ENCODE peak calls at places on chromosomes 7 and 10, in nine cellular contexts. J is upper lobe of right lung, Z is neural crest cell, H is endothelial cell, W is natural killer cell, T is A549, Y is sigmoid colon, B is AG10803, P is HFF-Myc. Q is an unnamed sample.

GRCh38 chr7:29853072-29853471 is 46.8 kb downstream of the WIPF3 start:
- DNase-seq in T (no peak), H (no peak), Z (no peak), Y (no peak), P (no peak), W (no peak), J (no peak), B (no peak), Q (no peak)

GRCh38 chr10:110634527-110635209 is 9.5 kb upstream of the RBM20 start:
- DNase-seq in Y (peak), W (no peak), J (no peak), T (no peak), B (no peak), P (no peak), Z (no peak), H (no peak), Q (no peak)

GRCh38 chr7:158958618-158959017 is 102.3 kb downstream of the DYNC2I1 start:
- DNase-seq in Z (no peak), P (no peak), W (no peak), J (no peak), B (no peak), H (no peak), T (no peak), Y (no peak), Q (no peak)

GRCh38 chr10:1155791-1156615 is 99.8 kb downstream of the WDR37 start:
- DNase-seq in Z (no peak), W (no peak), B (no peak), T (no peak), H (no peak), P (no peak), Y (peak), J (peak), Q (peak)

GRCh38 chr10:58137813-58138212 is 129.9 kb downstream of the IPMK start:
- DNase-seq in T (no peak), J (no peak), P (no peak), Z (no peak), Y (no peak), H (no peak), W (no peak), B (no peak), Q (no peak)

GRCh38 chr10:11359849-11360248 is 251.6 kb downstream of the USP6NL start:
- DNase-seq in P (no peak), W (no peak), Y (no peak), H (no peak), Z (no peak), J (no peak), B (no peak), T (no peak), Q (no peak)

GRCh38 chr7:50531928-50532327 is 33.3 kb downstream of the DDC start:
- DNase-seq in W (no peak), B (no peak), H (no peak), Y (no peak), Z (peak), J (no peak), P (no peak), T (no peak), Q (no peak)

GRCh38 chr10:103584216-103585010 is 90.9 kb downstream of the NEURL1 start:
- DNase-seq in H (no peak), Y (no peak), T (no peak), P (no peak), J (no peak), B (peak), W (peak), Z (no peak), Q (no peak)

GRCh38 chr7:151759591-151760042 is 117.3 kb downstream of the PRKAG2 start:
- DNase-seq in P (peak), H (peak), B (peak), W (peak), Z (peak), J (no peak), Y (peak), T (peak), Q (peak)

GRCh38 chr10:34514290-34514689 is 300.8 kb downstream of the PARD3 start:
- DNase-seq in J (no peak), H (no peak), T (no peak), Z (no peak), B (no peak), W (no peak), P (no peak), Y (no peak), Q (no peak)

GRCh38 chr10:52452600-52453493 is 138.8 kb downstream of the DKK1 start:
- DNase-seq in Z (no peak), H (no peak), W (no peak), P (no peak), J (no peak), B (no peak), T (peak), Y (no peak), Q (no peak)

GRCh38 chr7:119545118-119545517 is 727.9 kb upstream of the KCND2 start:
- DNase-seq in T (peak), J (no peak), Y (no peak), B (no peak), H (no peak), W (no peak), Z (no peak), P (no peak), Q (no peak)

GRCh38 chr7:78953090-78953489 is 500.4 kb downstream of the MAGI2 start:
- DNase-seq in H (no peak), Z (no peak), W (no peak), B (peak), T (no peak), J (no peak), Y (no peak), P (peak), Q (no peak)

GRCh38 chr7:115293628-115294236 is 371.8 kb downstream of the MDFIC start:
- DNase-seq in Z (no peak), W (no peak), H (no peak), T (no peak), P (no peak), J (no peak), Y (no peak), B (peak), Q (no peak)

GRCh38 chr10:86353506-86354485 is 12.8 kb downstream of the GRID1 start:
- DNase-seq in W (no peak), Z (no peak), J (no peak), H (no peak), P (no peak), Y (no peak), B (no peak), T (no peak), Q (peak)

GRCh38 chr10:110802090-110802489 is 69.6 kb upstream of the PDCD4 start:
- DNase-seq in H (no peak), Z (no peak), Y (no peak), B (peak), P (peak), J (no peak), T (no peak), W (no peak), Q (no peak)

GRCh38 chr10:30216811-30217210 is 132.3 kb downstream of the MTPAP start:
- DNase-seq in H (no peak), B (no peak), Z (no peak), W (no peak), T (no peak), J (no peak), Y (no peak), P (no peak), Q (no peak)

GRCh38 chr10:125060851-125061556 is 99.4 kb downstream of the CTBP2 start:
- DNase-seq in B (peak), Y (peak), P (no peak), W (peak), Z (peak), T (peak), H (peak), J (peak), Q (peak)

GRCh38 chr7:35004531-35005096 is 32.7 kb downstream of the DPY19L1 start:
- DNase-seq in P (no peak), J (no peak), T (peak), W (no peak), H (no peak), B (no peak), Z (no peak), Y (no peak), Q (no peak)

GRCh38 chr7:27928001-27928400 is 188.0 kb downstream of the TAX1BP1 start:
- DNase-seq in Y (no peak), T (no peak), P (no peak), Z (no peak), H (no peak), B (no peak), W (no peak), J (no peak), Q (no peak)

GRCh38 chr10:31320179-31320597 is 1.2 kb downstream of the ZEB1 start:
- DNase-seq in Y (peak), Z (peak), J (peak), H (peak), T (peak), B (no peak), P (no peak), W (peak), Q (no peak)

GRCh38 chr7:78047800-78048199 is 249.2 kb downstream of the PHTF2 start:
- DNase-seq in W (no peak), Z (no peak), J (no peak), Y (no peak), B (no peak), H (no peak), T (no peak), P (no peak), Q (no peak)

GRCh38 chr10:124898493-124898892 is 43.4 kb upstream of the ZRANB1 start:
- DNase-seq in Y (no peak), J (peak), P (no peak), T (no peak), Z (no peak), B (no peak), W (no peak), H (no peak), Q (no peak)

DNA sequence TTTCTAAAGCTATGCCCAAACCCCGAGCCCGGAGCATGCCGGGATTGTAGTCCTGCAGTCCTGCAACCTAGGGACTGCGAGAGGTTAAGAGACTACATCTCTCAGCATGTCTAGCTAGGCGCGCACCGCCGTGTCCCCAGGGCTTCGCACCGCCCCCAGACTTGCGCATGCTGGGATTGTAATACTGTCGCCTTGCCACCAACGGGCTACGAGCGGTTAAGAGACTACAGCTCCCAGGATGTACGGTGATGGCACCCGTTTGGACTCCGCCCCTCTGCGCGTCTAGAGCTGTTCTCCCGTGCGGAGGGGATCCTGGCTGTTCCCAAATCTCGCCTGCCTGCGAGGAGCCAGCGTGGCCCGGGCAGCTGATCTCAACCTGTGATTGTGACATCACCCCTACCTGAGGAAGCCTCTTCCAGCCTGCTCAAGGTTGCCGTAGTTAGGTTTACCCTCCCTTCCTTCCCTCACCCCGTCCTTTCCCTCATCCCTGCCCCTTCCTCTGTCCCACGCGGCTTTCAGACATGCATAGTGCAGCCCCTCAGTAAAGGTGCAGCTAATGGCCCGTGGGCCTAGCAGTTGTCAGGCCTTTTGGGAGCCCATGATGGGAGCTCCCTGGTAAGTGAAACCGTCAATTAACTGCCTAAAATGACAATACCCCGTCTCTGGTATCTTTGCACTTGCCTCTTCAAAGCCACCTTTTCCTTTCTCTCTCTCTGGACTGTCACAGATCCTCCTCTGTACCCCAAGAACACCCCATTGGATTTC is 6.3 kb upstream of the ZNF736 start:
- DNase-seq in H (peak), W (peak), Z (no peak), Y (peak), J (peak), T (no peak), B (peak), P (peak), Q (no peak)
- TF ChIP-seq CTCF in H (no peak), W (peak), Z (no peak), Y (no peak), J (peak), T (no peak), B (peak), P (no peak), Q (no peak)

GRCh38 chr10:93701903-93702277 is 502 bp downstream of the FRA10AC1 start:
- DNase-seq in Z (no peak), H (no peak), Y (no peak), T (peak), B (peak), W (no peak), J (no peak), P (no peak), Q (no peak)

GRCh38 chr10:93703066-93703465 is 674 bp upstream of the FRA10AC1 start:
- DNase-seq in W (no peak), H (no peak), T (no peak), P (no peak), Y (no peak), B (peak), J (no peak), Z (no peak), Q (no peak)

GRCh38 chr10:93702278-93703001 is at the start of gene FRA10AC1:
- DNase-seq in Z (peak), W (peak), P (peak), T (peak), H (peak), Y (peak), J (peak), B (peak), Q (peak)

GRCh38 chr10:93695720-93696119 is 6.7 kb downstream of the FRA10AC1 start:
- DNase-seq in Z (no peak), J (no peak), T (no peak), Y (no peak), B (no peak), H (no peak), P (no peak), W (no peak), Q (no peak)

GRCh38 chr10:93697207-93697606 is 5.2 kb downstream of the FRA10AC1 start:
- DNase-seq in P (no peak), Y (no peak), H (no peak), W (no peak), B (no peak), Z (no peak), J (no peak), T (no peak), Q (no peak)
- TF ChIP-seq CTCF in P (no peak), Y (no peak), H (no peak), W (no peak), B (no peak), Z (no peak), J (no peak), T (peak), Q (peak)

DNA sequence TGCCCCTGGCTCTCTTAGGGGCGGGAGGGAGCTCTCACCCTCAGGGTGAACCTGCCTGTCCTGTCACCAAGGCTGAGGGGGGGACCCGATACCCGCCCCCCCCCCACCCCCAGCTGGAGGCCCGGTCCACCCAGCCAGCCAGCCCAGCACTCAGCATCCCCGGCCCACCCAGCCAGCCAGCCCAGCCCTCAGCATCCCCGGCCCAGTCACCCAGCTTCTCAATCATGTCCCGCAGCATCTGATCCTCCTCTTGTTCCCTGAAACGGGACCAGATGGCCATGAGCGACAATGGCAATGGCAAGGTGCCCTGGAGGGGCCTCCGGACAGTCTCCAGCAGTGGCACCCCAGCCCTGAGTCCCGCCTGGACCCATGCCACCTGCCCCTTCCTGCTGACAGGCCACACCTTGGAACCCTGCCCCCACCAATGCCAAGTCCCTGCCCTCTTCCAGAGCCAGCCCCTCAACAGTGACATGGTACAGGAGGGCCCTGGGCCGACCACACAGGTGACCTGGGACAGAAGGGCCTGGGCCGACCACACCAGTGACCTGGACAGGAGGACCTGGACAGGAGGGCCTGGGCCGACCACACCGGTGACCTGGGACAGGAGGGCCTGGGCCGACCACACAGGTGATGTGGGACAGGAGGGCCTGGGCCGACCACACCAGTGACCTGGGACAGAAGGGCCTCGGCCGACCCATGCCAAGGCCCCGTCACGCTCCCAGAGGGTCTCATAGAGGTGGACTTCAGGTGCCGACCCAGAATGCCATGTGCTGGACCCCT is 24.2 kb downstream of the MICALL2 start:
- DNase-seq in T (no peak), H (no peak), W (no peak), P (no peak), J (no peak), B (no peak), Z (no peak), Y (no peak), Q (no peak)
- TF ChIP-seq CTCF in T (no peak), H (no peak), W (no peak), P (no peak), J (no peak), B (no peak), Z (no peak), Y (no peak), Q (no peak)

DNA sequence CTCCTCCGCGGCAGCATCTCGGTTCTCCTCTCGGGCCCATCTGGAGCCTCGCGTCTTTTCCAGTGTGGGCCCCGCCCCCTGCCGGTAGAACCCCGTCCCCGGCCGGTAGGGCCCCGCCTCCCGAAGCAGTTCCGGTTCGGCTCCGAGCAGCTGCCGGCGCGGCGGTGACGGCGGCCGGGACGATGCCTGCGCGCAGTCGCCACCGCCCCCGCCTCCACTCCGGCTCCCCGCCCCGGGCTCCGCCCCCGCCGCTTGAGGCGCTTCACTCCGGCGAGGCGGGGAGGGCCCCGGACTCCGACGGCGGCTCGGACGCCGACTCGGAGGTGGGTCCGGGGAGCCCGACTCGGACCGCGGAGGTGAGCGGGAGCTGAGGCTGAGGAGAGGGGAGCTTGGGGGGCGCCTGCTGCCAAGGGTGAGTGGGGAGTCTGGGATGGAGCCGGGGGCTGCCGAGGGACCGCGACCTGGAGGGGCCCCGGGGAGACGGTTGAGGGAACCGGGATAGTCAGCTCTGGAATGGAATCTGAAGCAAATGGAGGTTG is at the start of gene SAMD8:
- DNase-seq in B (peak), P (peak), J (peak), Y (peak), Z (peak), W (peak), T (peak), H (peak), Q (peak)
- TF ChIP-seq CTCF in B (no peak), P (no peak), J (peak), Y (peak), Z (peak), W (no peak), T (no peak), H (peak), Q (peak)

GRCh38 chr7:155547161-155547791 is 917 bp upstream of the CNPY1 start:
- DNase-seq in Z (no peak), P (no peak), W (no peak), H (no peak), J (no peak), B (no peak), T (no peak), Y (no peak), Q (no peak)

GRCh38 chr7:155543011-155543881 is 3.1 kb downstream of the CNPY1 start:
- DNase-seq in H (no peak), T (no peak), B (peak), P (no peak), Y (no peak), Z (no peak), J (no peak), W (no peak), Q (no peak)

GRCh38 chr7:155544485-155544884 is 1.9 kb downstream of the CNPY1 start:
- DNase-seq in W (no peak), Y (no peak), T (no peak), B (no peak), P (no peak), H (no peak), Z (no peak), J (no peak), Q (no peak)

GRCh38 chr7:155543926-155544325 is 2.4 kb downstream of the CNPY1 start:
- DNase-seq in W (no peak), Z (no peak), H (no peak), J (no peak), P (no peak), Y (no peak), B (no peak), T (no peak), Q (no peak)

DNA sequence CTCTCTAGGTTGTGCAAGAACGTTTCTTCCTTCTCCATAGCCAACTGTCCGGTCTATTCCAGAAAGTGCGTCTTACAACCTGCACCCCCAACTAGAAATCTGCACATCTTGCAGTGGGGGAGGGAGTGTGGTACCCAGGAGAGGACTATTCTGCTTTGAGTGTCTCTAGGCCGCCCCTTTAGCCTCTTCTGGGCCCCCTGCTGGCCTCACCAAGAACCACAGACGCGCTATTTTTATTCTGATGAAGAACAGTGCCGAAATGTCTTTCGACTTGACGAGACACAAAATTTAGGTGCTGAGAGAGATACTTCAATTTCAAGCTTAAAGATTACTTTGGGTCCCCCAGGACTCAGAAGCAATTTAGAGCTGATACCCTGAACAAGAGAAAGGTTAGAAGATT is 1.0 kb downstream of the CNPY1 start:
- DNase-seq in H (no peak), W (no peak), T (no peak), Y (no peak), B (no peak), Z (no peak), J (no peak), P (no peak), Q (no peak)
- TF ChIP-seq CTCF in H (peak), W (no peak), T (peak), Y (no peak), B (no peak), Z (peak), J (no peak), P (peak), Q (peak)

Q was measured in chondrocyte.